ENCODE peak calls at places on chromosomes 3 and 15, in five cellular contexts. E, I, V, C and L are unnamed samples.
A peak's percentile ranks its signal among the peaks of the same experiment; 100 is the strongest.

GRCh38 chr3:174083706-174084105 is 686.2 kb downstream of the NLGN1 start:
- DNase-seq in I (no peak), E (no peak), C (no peak), V (no peak), L (no peak)

GRCh38 chr3:9744162-9744561 is 5.6 kb upstream of the OGG1 start:
- DNase-seq in I (no peak), C (no peak), E (no peak), V (no peak), L (no peak)

GRCh38 chr3:55879901-55880331 is 392.8 kb upstream of the WNT5A start:
- DNase-seq in C (no peak), V (no peak), E (no peak), I (no peak), L (no peak)

GRCh38 chr3:71784201-71784913 is 591 bp downstream of the PROK2 start:
- DNase-seq in C (no peak), E (no peak), V (no peak), I (no peak), L (no peak)

GRCh38 chr3:95172144-95172543 is 1109.3 kb downstream of the NSUN3 start:
- DNase-seq in E (no peak), C (no peak), I (no peak), V (no peak), L (no peak)

GRCh38 chr3:193872265-193872753 is 263.6 kb upstream of the HES1 start:
- DNase-seq in V (peak; percentile 71), C (no peak), I (no peak), E (no peak), L (no peak)

GRCh38 chr15:51267047-51267713 is 71.2 kb downstream of the CYP19A1 start:
- DNase-seq in E (no peak), C (no peak), I (peak; percentile 76), V (no peak), L (no peak)

GRCh38 chr3:23206371-23206770 is 3.2 kb downstream of the UBE2E2 start:
- DNase-seq in V (no peak), I (no peak), C (no peak), E (no peak), L (no peak)

GRCh38 chr3:187572431-187572830 is 97.8 kb downstream of the SST start:
- DNase-seq in V (no peak), E (no peak), I (no peak), C (no peak), L (no peak)

GRCh38 chr3:43079536-43080332 is 26.1 kb downstream of the POMGNT2 start:
- DNase-seq in I (no peak), E (no peak), V (no peak), C (no peak), L (no peak)

GRCh38 chr15:42130246-42130986 is 26.0 kb downstream of the PLA2G4F start:
- DNase-seq in E (no peak), V (no peak), C (no peak), I (no peak), L (no peak)

GRCh38 chr3:129611812-129612349 is 5.4 kb upstream of the PLXND1 start:
- DNase-seq in I (peak; percentile 86), C (no peak), V (no peak), E (no peak), L (no peak)

GRCh38 chr3:126493731-126494130 is 18.0 kb upstream of the ZXDC start:
- DNase-seq in E (no peak), V (no peak), I (no peak), C (no peak), L (no peak)

GRCh38 chr3:125042725-125043406 is 12.9 kb downstream of the HEG1 start:
- DNase-seq in E (no peak), I (peak; percentile 82), C (no peak), V (no peak), L (no peak)

GRCh38 chr15:65089206-65089824 is 12.8 kb downstream of the KBTBD13 start:
- DNase-seq in V (no peak), I (peak; percentile 87), E (no peak), C (no peak), L (no peak)

GRCh38 chr3:35224571-35225280 is 414.6 kb upstream of the ARPP21 start:
- DNase-seq in E (no peak), V (no peak), C (no peak), I (no peak), L (no peak)

GRCh38 chr3:177126015-177126773 is 71.1 kb downstream of the TBL1XR1 start:
- DNase-seq in V (peak; percentile 79), I (no peak), C (no peak), E (no peak), L (no peak)

GRCh38 chr3:128482175-128482856 is 10.7 kb downstream of the GATA2 start:
- DNase-seq in I (peak; percentile 4), C (no peak), E (peak; percentile 42), V (no peak), L (no peak)

GRCh38 chr15:44545934-44546802 is 9.2 kb downstream of the EIF3J start:
- DNase-seq in E (no peak), I (no peak), V (no peak), C (peak; percentile 63), L (peak; percentile 49)